ENCODE peak calls at places on chromosomes 5 and 9, in five cellular contexts. One of them, this sample, is unnamed.

GRCh38 chr9:20236676-20237075 is 385.6 kb downstream of the MLLT3 start:
- DNase-seq in PC-3: no peak
- DNase-seq in cardiac fibroblast: no peak
- DNase-seq in H7: no peak
- DNase-seq in ascending aorta: no peak
- DNase-seq in this sample: no peak

GRCh38 chr5:96035796-96036195 is 74.1 kb upstream of the ELL2 start:
- DNase-seq in cardiac fibroblast: no peak
- DNase-seq in H7: no peak
- DNase-seq in ascending aorta: no peak
- DNase-seq in PC-3: no peak
- DNase-seq in this sample: no peak

GRCh38 chr9:127106493-127106855 is 16.0 kb downstream of the ANGPTL2 start:
- DNase-seq in H7: no peak
- DNase-seq in ascending aorta: no peak
- DNase-seq in PC-3: no peak
- DNase-seq in cardiac fibroblast: no peak
- DNase-seq in this sample: no peak

GRCh38 chr9:107694390-107694789 is 204.8 kb upstream of the KLF4 start:
- DNase-seq in cardiac fibroblast: no peak
- DNase-seq in ascending aorta: no peak
- DNase-seq in PC-3: no peak
- DNase-seq in H7: no peak
- DNase-seq in this sample: no peak

GRCh38 chr9:137679249-137679648 is 60.4 kb downstream of the EHMT1 start:
- DNase-seq in ascending aorta: no peak
- DNase-seq in PC-3: no peak
- DNase-seq in cardiac fibroblast: no peak
- DNase-seq in H7: peak
- DNase-seq in this sample: peak

GRCh38 chr5:124841829-124842712 is 95.6 kb upstream of the ZNF608 start:
- DNase-seq in H7: no peak
- DNase-seq in ascending aorta: no peak
- DNase-seq in cardiac fibroblast: no peak
- DNase-seq in PC-3: no peak
- DNase-seq in this sample: no peak

GRCh38 chr5:93054424-93055165 is 526.4 kb downstream of the NR2F1-AS1 start:
- DNase-seq in ascending aorta: no peak
- DNase-seq in H7: no peak
- DNase-seq in PC-3: no peak
- DNase-seq in cardiac fibroblast: peak
- DNase-seq in this sample: no peak

GRCh38 chr5:79143684-79144379 is 32.2 kb downstream of the BHMT start:
- DNase-seq in cardiac fibroblast: peak
- DNase-seq in ascending aorta: no peak
- DNase-seq in H7: no peak
- DNase-seq in PC-3: peak
- DNase-seq in this sample: no peak

GRCh38 chr5:159290741-159291140 is 27.7 kb downstream of the UBLCP1 start:
- DNase-seq in ascending aorta: no peak
- DNase-seq in PC-3: peak
- DNase-seq in cardiac fibroblast: no peak
- DNase-seq in H7: no peak
- DNase-seq in this sample: no peak

GRCh38 chr9:92508018-92508417 is 25.7 kb upstream of the ASPN start:
- DNase-seq in H7: peak
- DNase-seq in ascending aorta: no peak
- DNase-seq in cardiac fibroblast: no peak
- DNase-seq in PC-3: no peak
- DNase-seq in this sample: no peak

GRCh38 chr9:109883623-109884022 is 103.6 kb downstream of the PALM2AKAP2 start:
- DNase-seq in PC-3: no peak
- DNase-seq in ascending aorta: no peak
- DNase-seq in H7: no peak
- DNase-seq in cardiac fibroblast: no peak
- DNase-seq in this sample: no peak

GRCh38 chr9:131420913-131421312 is 27.0 kb downstream of the PRRC2B start:
- DNase-seq in H7: peak
- DNase-seq in ascending aorta: no peak
- DNase-seq in PC-3: no peak
- DNase-seq in cardiac fibroblast: peak
- DNase-seq in this sample: no peak

GRCh38 chr5:160466889-160467554 is 45.4 kb downstream of the PTTG1 start:
- DNase-seq in cardiac fibroblast: peak
- DNase-seq in H7: no peak
- DNase-seq in PC-3: peak
- DNase-seq in ascending aorta: no peak
- DNase-seq in this sample: no peak

GRCh38 chr5:99191181-99191775 is 262.5 kb upstream of the CHD1 start:
- DNase-seq in cardiac fibroblast: no peak
- DNase-seq in H7: no peak
- DNase-seq in PC-3: peak
- DNase-seq in ascending aorta: no peak
- DNase-seq in this sample: no peak

GRCh38 chr5:30845194-30845593 is 348.3 kb upstream of the CDH6 start:
- DNase-seq in ascending aorta: no peak
- DNase-seq in PC-3: no peak
- DNase-seq in H7: no peak
- DNase-seq in cardiac fibroblast: no peak
- DNase-seq in this sample: no peak

GRCh38 chr5:147552897-147553296 is 43.0 kb upstream of the DPYSL3 start:
- DNase-seq in PC-3: no peak
- DNase-seq in ascending aorta: no peak
- DNase-seq in H7: no peak
- DNase-seq in cardiac fibroblast: no peak
- DNase-seq in this sample: no peak

GRCh38 chr5:131854134-131854533 is 57.3 kb upstream of the FNIP1 start:
- DNase-seq in H7: no peak
- DNase-seq in PC-3: peak
- DNase-seq in cardiac fibroblast: peak
- DNase-seq in ascending aorta: no peak
- DNase-seq in this sample: no peak

GRCh38 chr9:74275872-74276508 is 221.1 kb upstream of the RORB start:
- DNase-seq in PC-3: no peak
- DNase-seq in ascending aorta: no peak
- DNase-seq in H7: no peak
- DNase-seq in cardiac fibroblast: no peak
- DNase-seq in this sample: no peak

GRCh38 chr9:36163049-36163839 is 5.9 kb upstream of the CCIN start:
- DNase-seq in cardiac fibroblast: peak
- DNase-seq in ascending aorta: peak
- DNase-seq in H7: peak
- DNase-seq in PC-3: no peak
- DNase-seq in this sample: peak

GRCh38 chr5:69498384-69498783 is 5.8 kb downstream of the OCLN start:
- DNase-seq in cardiac fibroblast: no peak
- DNase-seq in ascending aorta: no peak
- DNase-seq in H7: no peak
- DNase-seq in PC-3: peak
- DNase-seq in this sample: no peak

GRCh38 chr5:98128271-98128670 is 645.2 kb upstream of the RGMB start:
- DNase-seq in PC-3: no peak
- DNase-seq in cardiac fibroblast: no peak
- DNase-seq in ascending aorta: no peak
- DNase-seq in H7: no peak
- DNase-seq in this sample: no peak

GRCh38 chr5:17289681-17290619 is 72.5 kb downstream of the BASP1 start:
- DNase-seq in cardiac fibroblast: peak
- DNase-seq in ascending aorta: no peak
- DNase-seq in H7: no peak
- DNase-seq in PC-3: no peak
- DNase-seq in this sample: no peak

GRCh38 chr9:126763130-126763764 is 41.6 kb upstream of the ZBTB43 start:
- DNase-seq in PC-3: peak
- DNase-seq in cardiac fibroblast: peak
- DNase-seq in H7: peak
- DNase-seq in ascending aorta: no peak
- DNase-seq in this sample: peak

GRCh38 chr5:176798094-176798876 is 12.1 kb upstream of the UNC5A start:
- DNase-seq in PC-3: no peak
- DNase-seq in H7: peak
- DNase-seq in cardiac fibroblast: no peak
- DNase-seq in ascending aorta: no peak
- DNase-seq in this sample: no peak

GRCh38 chr5:141373673-141374317 is at the start of gene PCDHGA6:
- DNase-seq in cardiac fibroblast: peak
- DNase-seq in PC-3: no peak
- DNase-seq in H7: no peak
- DNase-seq in ascending aorta: no peak
- DNase-seq in this sample: no peak

GRCh38 chr5:15425802-15426201 is 74.2 kb upstream of the FBXL7 start:
- DNase-seq in ascending aorta: no peak
- DNase-seq in H7: no peak
- DNase-seq in PC-3: no peak
- DNase-seq in cardiac fibroblast: no peak
- DNase-seq in this sample: no peak

GRCh38 chr5:106401561-106401960 is 1269.2 kb downstream of the EFNA5 start:
- DNase-seq in ascending aorta: no peak
- DNase-seq in cardiac fibroblast: peak
- DNase-seq in PC-3: peak
- DNase-seq in H7: no peak
- DNase-seq in this sample: no peak

GRCh38 chr5:59065551-59065950 is 482.7 kb downstream of the RAB3C start:
- DNase-seq in cardiac fibroblast: peak
- DNase-seq in H7: no peak
- DNase-seq in PC-3: peak
- DNase-seq in ascending aorta: no peak
- DNase-seq in this sample: no peak

GRCh38 chr5:177320879-177321278 is 9.2 kb upstream of the MXD3 start:
- DNase-seq in H7: no peak
- DNase-seq in cardiac fibroblast: no peak
- DNase-seq in PC-3: no peak
- DNase-seq in ascending aorta: no peak
- DNase-seq in this sample: no peak

GRCh38 chr9:125621170-125621569 is 85.8 kb downstream of the MAPKAP1 start:
- DNase-seq in PC-3: no peak
- DNase-seq in H7: no peak
- DNase-seq in ascending aorta: no peak
- DNase-seq in cardiac fibroblast: no peak
- DNase-seq in this sample: no peak

GRCh38 chr9:68852941-68853340 is 147.9 kb downstream of the PIP5K1B start:
- DNase-seq in cardiac fibroblast: no peak
- DNase-seq in ascending aorta: no peak
- DNase-seq in H7: no peak
- DNase-seq in PC-3: no peak
- DNase-seq in this sample: no peak

GRCh38 chr5:73233461-73234151 is 60.6 kb downstream of the TMEM174 start:
- DNase-seq in ascending aorta: no peak
- DNase-seq in H7: peak
- DNase-seq in PC-3: no peak
- DNase-seq in cardiac fibroblast: no peak
- DNase-seq in this sample: no peak
- H3K4me3 ChIP-seq in ascending aorta: peak
- H3K4me3 ChIP-seq in H7: peak
- H3K4me3 ChIP-seq in PC-3: no peak
- H3K4me3 ChIP-seq in cardiac fibroblast: peak
- H3K4me3 ChIP-seq in this sample: peak

DNA sequence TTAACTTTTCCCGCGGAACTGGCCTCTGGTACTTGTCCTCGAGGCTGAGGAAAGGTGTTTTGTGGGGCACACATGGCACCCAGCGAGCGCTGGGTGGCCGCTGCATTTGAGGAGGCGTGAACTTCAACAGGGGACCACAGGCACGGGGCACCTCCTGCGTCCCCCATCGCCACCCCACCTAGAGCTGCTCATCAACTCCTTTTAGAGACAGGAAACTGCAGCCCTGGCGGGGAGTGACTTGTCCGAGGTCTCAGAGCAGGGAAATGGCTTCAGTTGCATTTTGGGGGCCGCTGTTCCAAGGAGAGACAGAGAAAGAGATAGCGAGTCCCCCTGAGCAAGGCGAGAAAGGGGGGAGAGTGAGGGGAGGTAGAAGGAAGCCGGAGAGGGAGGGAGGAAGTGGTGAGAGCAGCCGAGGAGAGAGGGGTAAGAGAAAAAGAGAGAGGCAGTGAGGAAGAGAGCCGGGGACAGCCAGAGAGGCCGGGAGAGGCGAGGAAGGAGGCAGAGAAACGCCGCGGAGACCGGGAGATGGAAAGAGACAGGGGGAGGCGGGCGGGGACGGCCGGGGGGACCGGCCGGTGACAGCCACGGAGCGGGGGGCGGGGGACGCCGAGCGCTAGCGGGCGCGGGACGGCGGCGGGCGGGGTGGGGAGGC is 12.5 kb upstream of the LHX2 start:
- DNase-seq in H7: peak
- DNase-seq in PC-3: no peak
- DNase-seq in cardiac fibroblast: no peak
- DNase-seq in ascending aorta: no peak
- DNase-seq in this sample: no peak
- H3K4me3 ChIP-seq in H7: peak
- H3K4me3 ChIP-seq in PC-3: peak
- H3K4me3 ChIP-seq in cardiac fibroblast: peak
- H3K4me3 ChIP-seq in ascending aorta: peak
- H3K4me3 ChIP-seq in this sample: no peak

DNA sequence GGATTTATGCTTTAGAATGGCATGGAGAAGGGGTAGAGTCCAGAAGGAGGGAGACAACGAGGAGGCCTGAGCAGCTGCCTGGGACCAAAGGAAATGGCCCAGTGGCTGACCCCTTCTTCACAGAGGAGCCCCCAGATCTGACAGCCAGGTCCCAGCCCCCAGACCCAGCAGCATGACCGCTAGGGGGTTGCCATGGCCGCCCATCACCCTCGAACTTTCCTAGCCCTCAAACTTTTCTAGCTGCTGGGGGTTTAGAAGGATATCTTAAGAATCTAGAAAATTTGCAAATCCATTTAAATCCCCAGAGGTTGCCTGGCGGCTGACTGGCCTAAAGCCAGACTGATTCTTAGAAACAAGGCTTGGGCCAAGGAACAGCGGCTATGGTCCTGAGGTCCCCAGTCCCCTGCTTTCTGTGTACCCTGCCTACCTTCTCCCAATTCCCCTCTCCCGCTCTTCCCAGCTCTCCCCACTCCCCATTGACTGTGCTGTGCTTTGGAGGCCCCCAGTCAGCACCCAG is 969 bp downstream of the PDGFRB start:
- DNase-seq in ascending aorta: no peak
- DNase-seq in H7: peak
- DNase-seq in PC-3: no peak
- DNase-seq in cardiac fibroblast: no peak
- DNase-seq in this sample: no peak
- H3K4me3 ChIP-seq in ascending aorta: peak
- H3K4me3 ChIP-seq in H7: no peak
- H3K4me3 ChIP-seq in PC-3: no peak
- H3K4me3 ChIP-seq in cardiac fibroblast: peak
- H3K4me3 ChIP-seq in this sample: no peak

GRCh38 chr5:150625164-150625535 is 15.3 kb upstream of the SYNPO start:
- DNase-seq in PC-3: no peak
- DNase-seq in ascending aorta: peak
- DNase-seq in cardiac fibroblast: no peak
- DNase-seq in H7: peak
- DNase-seq in this sample: no peak

GRCh38 chr5:150624334-150625163 is 15.9 kb upstream of the SYNPO start:
- DNase-seq in ascending aorta: no peak
- DNase-seq in cardiac fibroblast: no peak
- DNase-seq in PC-3: no peak
- DNase-seq in H7: peak
- DNase-seq in this sample: no peak

GRCh38 chr5:150623878-150624216 is 16.6 kb upstream of the SYNPO start:
- DNase-seq in cardiac fibroblast: no peak
- DNase-seq in ascending aorta: no peak
- DNase-seq in H7: no peak
- DNase-seq in PC-3: no peak
- DNase-seq in this sample: no peak

GRCh38 chr5:150622157-150622556 is 18.3 kb upstream of the SYNPO start:
- DNase-seq in cardiac fibroblast: no peak
- DNase-seq in ascending aorta: no peak
- DNase-seq in PC-3: no peak
- DNase-seq in H7: no peak
- DNase-seq in this sample: no peak

GRCh38 chr5:150623152-150623877 is 17.1 kb upstream of the SYNPO start:
- DNase-seq in ascending aorta: no peak
- DNase-seq in H7: no peak
- DNase-seq in cardiac fibroblast: no peak
- DNase-seq in PC-3: no peak
- DNase-seq in this sample: no peak
- H3K4me3 ChIP-seq in ascending aorta: peak
- H3K4me3 ChIP-seq in H7: no peak
- H3K4me3 ChIP-seq in cardiac fibroblast: no peak
- H3K4me3 ChIP-seq in PC-3: no peak
- H3K4me3 ChIP-seq in this sample: no peak

This sample was measured in iPS DF 6.9.